ENCODE peak calls at places on chromosomes 4 and X, in six cellular contexts. One of them, this sample, is unnamed.

GRCh38 chrX:132369650-132370049 is 119.2 kb downstream of the MBNL3 start:
- DNase-seq in sigmoid colon: no peak
- DNase-seq in suprapubic skin: no peak
- DNase-seq in endothelial cell of umbilical vein: no peak
- DNase-seq in spleen: no peak
- DNase-seq in SK-N-SH: no peak
- DNase-seq in this sample: no peak

GRCh38 chr4:25070512-25070911 is 39.8 kb upstream of the LGI2 start:
- DNase-seq in sigmoid colon: no peak
- DNase-seq in suprapubic skin: no peak
- DNase-seq in endothelial cell of umbilical vein: no peak
- DNase-seq in spleen: no peak
- DNase-seq in SK-N-SH: no peak
- DNase-seq in this sample: no peak

GRCh38 chr4:7101692-7102515 is 34.0 kb upstream of the GRPEL1 start:
- DNase-seq in sigmoid colon: peak; percentile 88
- DNase-seq in suprapubic skin: peak; percentile 90
- DNase-seq in endothelial cell of umbilical vein: peak; percentile 54
- DNase-seq in spleen: peak; percentile 90
- DNase-seq in SK-N-SH: peak; percentile 87
- DNase-seq in this sample: peak; percentile 72

GRCh38 chr4:67700119-67700873 is 659 bp downstream of the UBA6 start:
- DNase-seq in sigmoid colon: no peak
- DNase-seq in suprapubic skin: no peak
- DNase-seq in endothelial cell of umbilical vein: no peak
- DNase-seq in spleen: no peak
- DNase-seq in SK-N-SH: peak; percentile 15
- DNase-seq in this sample: peak; percentile 23

GRCh38 chr4:100420571-100420970 is 97.3 kb downstream of the EMCN start:
- DNase-seq in sigmoid colon: no peak
- DNase-seq in suprapubic skin: no peak
- DNase-seq in endothelial cell of umbilical vein: no peak
- DNase-seq in spleen: no peak
- DNase-seq in SK-N-SH: no peak
- DNase-seq in this sample: no peak

GRCh38 chrX:49919617-49920016 is 2.8 kb upstream of the CLCN5 start:
- DNase-seq in sigmoid colon: peak; percentile 75
- DNase-seq in suprapubic skin: no peak
- DNase-seq in endothelial cell of umbilical vein: peak; percentile 6
- DNase-seq in spleen: no peak
- DNase-seq in SK-N-SH: peak; percentile 56
- DNase-seq in this sample: no peak

GRCh38 chr4:23327120-23327519 is 562.7 kb downstream of the PPARGC1A start:
- DNase-seq in sigmoid colon: no peak
- DNase-seq in suprapubic skin: no peak
- DNase-seq in endothelial cell of umbilical vein: no peak
- DNase-seq in spleen: no peak
- DNase-seq in SK-N-SH: no peak
- DNase-seq in this sample: no peak

GRCh38 chr4:95599777-95600436 is 51.1 kb upstream of the UNC5C start:
- DNase-seq in sigmoid colon: no peak
- DNase-seq in suprapubic skin: no peak
- DNase-seq in endothelial cell of umbilical vein: no peak
- DNase-seq in spleen: no peak
- DNase-seq in SK-N-SH: no peak
- DNase-seq in this sample: no peak

GRCh38 chr4:88623097-88623496 is 30.8 kb downstream of the HERC3 start:
- DNase-seq in sigmoid colon: no peak
- DNase-seq in suprapubic skin: no peak
- DNase-seq in endothelial cell of umbilical vein: no peak
- DNase-seq in spleen: no peak
- DNase-seq in SK-N-SH: no peak
- DNase-seq in this sample: no peak

GRCh38 chrX:44043496-44043895 is 70.3 kb upstream of the NDP start:
- DNase-seq in sigmoid colon: no peak
- DNase-seq in suprapubic skin: no peak
- DNase-seq in endothelial cell of umbilical vein: no peak
- DNase-seq in spleen: no peak
- DNase-seq in SK-N-SH: no peak
- DNase-seq in this sample: no peak

GRCh38 chr4:69832326-69833030 is 27.5 kb downstream of the SULT1E1 start:
- DNase-seq in sigmoid colon: no peak
- DNase-seq in suprapubic skin: no peak
- DNase-seq in endothelial cell of umbilical vein: no peak
- DNase-seq in spleen: no peak
- DNase-seq in SK-N-SH: no peak
- DNase-seq in this sample: no peak

GRCh38 chrX:96182366-96182765 is 502.3 kb upstream of the DIAPH2 start:
- DNase-seq in sigmoid colon: no peak
- DNase-seq in suprapubic skin: no peak
- DNase-seq in endothelial cell of umbilical vein: peak; percentile 55
- DNase-seq in spleen: no peak
- DNase-seq in SK-N-SH: peak; percentile 0
- DNase-seq in this sample: no peak

GRCh38 chr4:76966024-76966579 is 16.6 kb downstream of the SEPTIN11 start:
- DNase-seq in sigmoid colon: no peak
- DNase-seq in suprapubic skin: no peak
- DNase-seq in endothelial cell of umbilical vein: no peak
- DNase-seq in spleen: no peak
- DNase-seq in SK-N-SH: no peak
- DNase-seq in this sample: no peak
- TF ChIP-seq POLR2AphosphoS5 in sigmoid colon: no peak
- TF ChIP-seq POLR2AphosphoS5 in suprapubic skin: no peak
- TF ChIP-seq POLR2AphosphoS5 in endothelial cell of umbilical vein: no peak
- TF ChIP-seq POLR2AphosphoS5 in spleen: no peak
- TF ChIP-seq POLR2AphosphoS5 in SK-N-SH: no peak
- TF ChIP-seq POLR2AphosphoS5 in this sample: no peak

DNA sequence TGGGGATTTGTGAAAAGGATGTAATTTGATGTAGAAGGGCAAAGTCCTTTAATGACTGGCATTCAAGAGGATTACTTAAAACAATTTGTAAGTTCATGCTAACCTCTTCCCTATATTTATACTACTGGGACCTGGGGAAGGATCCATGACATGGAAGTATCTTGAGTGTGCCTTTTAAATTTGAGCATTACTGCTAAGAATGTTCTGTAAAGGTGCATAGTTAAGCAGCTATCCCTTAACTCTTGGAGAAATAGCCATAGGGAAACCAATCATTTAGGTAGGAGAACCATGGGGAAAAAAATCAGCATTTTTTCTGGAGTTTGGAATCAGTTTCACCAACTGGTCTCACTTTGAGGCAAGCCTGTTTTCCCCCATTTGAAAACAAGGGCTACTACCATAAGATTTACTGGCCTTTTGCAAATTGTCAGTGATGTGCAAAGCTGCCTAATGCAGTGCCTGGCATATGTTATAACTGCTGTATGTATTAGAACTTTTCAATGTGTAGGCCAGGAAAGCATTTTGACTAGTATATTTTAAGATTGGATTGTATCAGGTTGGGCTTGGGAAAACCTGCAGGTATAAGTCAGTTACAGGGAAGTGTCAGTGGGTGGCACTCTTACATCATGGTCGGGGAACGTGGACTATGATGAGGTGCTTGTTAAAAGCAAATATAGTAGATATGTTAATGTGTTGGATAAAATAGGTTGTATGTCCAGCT is 72.1 kb downstream of the PRSS12 start:
- DNase-seq in sigmoid colon: no peak
- DNase-seq in suprapubic skin: no peak
- DNase-seq in endothelial cell of umbilical vein: peak; percentile 72
- DNase-seq in spleen: no peak
- DNase-seq in SK-N-SH: peak; percentile 50
- DNase-seq in this sample: no peak
- TF ChIP-seq POLR2AphosphoS5 in sigmoid colon: no peak
- TF ChIP-seq POLR2AphosphoS5 in suprapubic skin: no peak
- TF ChIP-seq POLR2AphosphoS5 in endothelial cell of umbilical vein: peak; percentile 79
- TF ChIP-seq POLR2AphosphoS5 in spleen: peak; percentile 25
- TF ChIP-seq POLR2AphosphoS5 in SK-N-SH: peak; percentile 56
- TF ChIP-seq POLR2AphosphoS5 in this sample: peak; percentile 86

DNA sequence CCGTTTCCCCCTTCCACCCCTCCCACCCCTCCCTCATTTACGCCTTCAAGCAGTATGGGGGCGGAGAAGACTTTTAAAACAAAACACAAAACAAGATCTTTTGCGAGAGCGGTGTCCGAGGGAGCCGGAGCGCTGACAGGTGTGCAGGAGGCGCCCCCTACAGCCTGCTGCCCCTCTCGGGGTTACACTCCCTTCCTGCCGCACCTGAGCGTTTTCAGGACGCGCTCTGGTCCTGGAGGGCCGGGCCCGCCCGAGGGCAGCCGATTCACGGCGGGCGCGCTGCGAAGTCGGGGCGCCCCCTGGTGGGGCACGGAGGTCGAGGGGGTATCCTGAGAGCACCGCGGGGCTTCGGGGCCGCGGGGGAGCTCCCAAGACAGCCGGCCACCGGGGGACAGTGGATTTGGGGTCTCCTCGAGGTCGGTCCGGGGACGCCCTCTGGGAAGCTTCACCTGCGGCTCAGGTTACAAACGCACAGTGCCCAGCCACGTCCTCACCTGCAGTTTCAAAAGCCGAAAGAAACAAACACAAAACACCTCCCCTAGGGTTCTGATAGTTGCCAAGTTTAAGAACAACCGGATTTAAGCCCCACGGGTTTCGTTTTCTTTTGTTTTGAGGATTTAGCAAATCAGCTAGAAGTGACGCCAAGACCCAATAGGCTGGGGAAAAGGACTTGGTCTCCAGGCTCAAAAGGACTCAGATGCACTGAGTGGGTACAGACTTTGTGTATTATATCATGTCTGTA is 8.0 kb upstream of the NEUROG2 start:
- DNase-seq in sigmoid colon: no peak
- DNase-seq in suprapubic skin: no peak
- DNase-seq in endothelial cell of umbilical vein: no peak
- DNase-seq in spleen: peak; percentile 92
- DNase-seq in SK-N-SH: peak; percentile 36
- DNase-seq in this sample: no peak
- TF ChIP-seq POLR2AphosphoS5 in sigmoid colon: no peak
- TF ChIP-seq POLR2AphosphoS5 in suprapubic skin: no peak
- TF ChIP-seq POLR2AphosphoS5 in endothelial cell of umbilical vein: no peak
- TF ChIP-seq POLR2AphosphoS5 in spleen: no peak
- TF ChIP-seq POLR2AphosphoS5 in SK-N-SH: no peak
- TF ChIP-seq POLR2AphosphoS5 in this sample: no peak

DNA sequence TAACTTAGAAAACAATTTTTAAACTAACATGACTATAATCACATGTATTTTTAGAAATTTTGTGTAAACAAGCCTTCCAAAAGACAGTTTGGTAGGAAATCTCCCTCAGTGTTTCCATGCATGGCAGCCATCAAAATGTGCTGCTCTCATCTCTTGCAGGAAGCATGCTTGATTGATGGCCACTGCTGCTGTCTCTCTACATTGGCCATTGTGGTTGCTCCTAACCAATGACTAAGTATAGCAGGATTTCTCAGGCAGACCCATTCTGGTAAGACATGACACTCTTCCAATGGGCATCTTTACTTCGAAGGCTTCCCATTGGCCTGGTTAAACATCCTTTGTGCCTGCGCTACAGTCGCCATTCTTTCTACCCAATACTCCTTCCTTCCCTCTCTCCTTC is 78.9 kb upstream of the GUCY1A1 start:
- DNase-seq in sigmoid colon: no peak
- DNase-seq in suprapubic skin: no peak
- DNase-seq in endothelial cell of umbilical vein: no peak
- DNase-seq in spleen: no peak
- DNase-seq in SK-N-SH: no peak
- DNase-seq in this sample: no peak
- TF ChIP-seq POLR2AphosphoS5 in sigmoid colon: no peak
- TF ChIP-seq POLR2AphosphoS5 in suprapubic skin: no peak
- TF ChIP-seq POLR2AphosphoS5 in endothelial cell of umbilical vein: no peak
- TF ChIP-seq POLR2AphosphoS5 in spleen: no peak
- TF ChIP-seq POLR2AphosphoS5 in SK-N-SH: no peak
- TF ChIP-seq POLR2AphosphoS5 in this sample: no peak

GRCh38 chr4:75939890-75940691 is 722 bp downstream of the NAAA start:
- DNase-seq in sigmoid colon: peak; percentile 84
- DNase-seq in suprapubic skin: peak; percentile 88
- DNase-seq in endothelial cell of umbilical vein: peak; percentile 59
- DNase-seq in spleen: peak; percentile 95
- DNase-seq in SK-N-SH: peak; percentile 58
- DNase-seq in this sample: peak; percentile 74
- TF ChIP-seq POLR2AphosphoS5 in sigmoid colon: peak; percentile 54
- TF ChIP-seq POLR2AphosphoS5 in suprapubic skin: no peak
- TF ChIP-seq POLR2AphosphoS5 in endothelial cell of umbilical vein: peak; percentile 58
- TF ChIP-seq POLR2AphosphoS5 in spleen: peak; percentile 87
- TF ChIP-seq POLR2AphosphoS5 in SK-N-SH: no peak
- TF ChIP-seq POLR2AphosphoS5 in this sample: no peak

GRCh38 chr4:184030764-184031163 is 125.7 kb downstream of the STOX2 start:
- DNase-seq in sigmoid colon: no peak
- DNase-seq in suprapubic skin: no peak
- DNase-seq in endothelial cell of umbilical vein: no peak
- DNase-seq in spleen: no peak
- DNase-seq in SK-N-SH: no peak
- DNase-seq in this sample: no peak

GRCh38 chr4:184024637-184025036 is 119.5 kb downstream of the STOX2 start:
- DNase-seq in sigmoid colon: no peak
- DNase-seq in suprapubic skin: no peak
- DNase-seq in endothelial cell of umbilical vein: no peak
- DNase-seq in spleen: no peak
- DNase-seq in SK-N-SH: no peak
- DNase-seq in this sample: no peak

DNA sequence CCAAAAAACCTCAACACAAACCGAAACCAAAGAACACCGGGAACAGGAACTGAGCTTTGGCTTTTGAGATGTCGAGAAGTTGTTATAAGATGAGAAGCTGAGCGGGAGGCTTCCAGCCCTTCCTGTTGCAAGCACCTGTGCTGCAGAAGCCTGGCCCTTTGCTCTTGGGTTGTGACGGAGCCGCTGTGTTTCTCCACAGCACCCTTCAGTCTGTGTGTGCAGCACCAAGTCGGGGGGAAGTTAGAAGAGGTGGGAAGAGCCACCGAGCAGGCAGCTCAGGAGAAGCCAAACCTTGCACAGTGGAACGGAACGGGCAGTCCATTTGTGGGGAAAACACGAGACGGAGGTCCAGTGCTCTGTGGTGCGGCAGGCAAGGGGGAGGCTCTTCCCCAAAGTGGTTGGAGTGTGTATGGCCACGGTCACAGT is 123.5 kb downstream of the STOX2 start:
- DNase-seq in sigmoid colon: no peak
- DNase-seq in suprapubic skin: no peak
- DNase-seq in endothelial cell of umbilical vein: no peak
- DNase-seq in spleen: peak; percentile 82
- DNase-seq in SK-N-SH: no peak
- DNase-seq in this sample: no peak
- TF ChIP-seq POLR2AphosphoS5 in sigmoid colon: no peak
- TF ChIP-seq POLR2AphosphoS5 in suprapubic skin: no peak
- TF ChIP-seq POLR2AphosphoS5 in endothelial cell of umbilical vein: no peak
- TF ChIP-seq POLR2AphosphoS5 in spleen: no peak
- TF ChIP-seq POLR2AphosphoS5 in SK-N-SH: no peak
- TF ChIP-seq POLR2AphosphoS5 in this sample: no peak